ENCODE peak calls at places on chromosomes 2 and 18, in four cellular contexts. One of them, this sample, is unnamed.

GRCh38 chr2:29749843-29750242 is 171.5 kb downstream of the ALK start:
- DNase-seq in K562: no peak
- DNase-seq in HepG2: no peak
- DNase-seq in WTC11: no peak
- DNase-seq in this sample: no peak

GRCh38 chr18:5630766-5631413 is 87.1 kb upstream of the EPB41L3 start:
- DNase-seq in HepG2: no peak
- DNase-seq in K562: no peak
- DNase-seq in WTC11: no peak
- DNase-seq in this sample: no peak

GRCh38 chr2:61770746-61771145 is 83.1 kb downstream of the FAM161A start:
- DNase-seq in HepG2: no peak
- DNase-seq in K562: no peak
- DNase-seq in WTC11: no peak
- DNase-seq in this sample: no peak

GRCh38 chr18:2823966-2824365 is 22.8 kb upstream of the EMILIN2 start:
- DNase-seq in WTC11: no peak
- DNase-seq in HepG2: no peak
- DNase-seq in K562: no peak
- DNase-seq in this sample: no peak

GRCh38 chr2:160494243-160494642 is 636 bp upstream of the RBMS1 start:
- DNase-seq in WTC11: no peak
- DNase-seq in HepG2: no peak
- DNase-seq in K562: no peak
- DNase-seq in this sample: no peak

GRCh38 chr2:160271166-160272086 is 71.4 kb upstream of the ITGB6 start:
- DNase-seq in WTC11: no peak
- DNase-seq in HepG2: no peak
- DNase-seq in K562: peak
- DNase-seq in this sample: no peak

GRCh38 chr2:40177366-40177765 is 274.5 kb downstream of the SLC8A1 start:
- DNase-seq in WTC11: no peak
- DNase-seq in K562: no peak
- DNase-seq in HepG2: no peak
- DNase-seq in this sample: no peak

GRCh38 chr2:12728221-12728777 is 11.6 kb downstream of the TRIB2 start:
- DNase-seq in K562: no peak
- DNase-seq in HepG2: no peak
- DNase-seq in WTC11: no peak
- DNase-seq in this sample: no peak

GRCh38 chr2:57696016-57696415 is 350.6 kb upstream of the VRK2 start:
- DNase-seq in WTC11: no peak
- DNase-seq in HepG2: no peak
- DNase-seq in K562: no peak
- DNase-seq in this sample: peak

GRCh38 chr2:167626961-167627360 is 620.4 kb downstream of the STK39 start:
- DNase-seq in WTC11: no peak
- DNase-seq in HepG2: no peak
- DNase-seq in K562: no peak
- DNase-seq in this sample: no peak

GRCh38 chr2:99421469-99421868 is 68.3 kb downstream of the REV1 start:
- DNase-seq in WTC11: no peak
- DNase-seq in HepG2: no peak
- DNase-seq in K562: no peak
- DNase-seq in this sample: no peak

GRCh38 chr2:20353597-20353996 is 3.0 kb upstream of the PUM2 start:
- DNase-seq in HepG2: no peak
- DNase-seq in K562: no peak
- DNase-seq in WTC11: no peak
- DNase-seq in this sample: no peak

GRCh38 chr2:15058015-15058414 is 425.5 kb downstream of the LRATD1 start:
- DNase-seq in WTC11: no peak
- DNase-seq in K562: peak
- DNase-seq in HepG2: peak
- DNase-seq in this sample: no peak

GRCh38 chr2:239597216-239597615 is 196.4 kb upstream of the HDAC4 start:
- DNase-seq in HepG2: no peak
- DNase-seq in WTC11: no peak
- DNase-seq in K562: no peak
- DNase-seq in this sample: no peak

GRCh38 chr2:37590119-37590571 is 81.3 kb downstream of the CDC42EP3 start:
- DNase-seq in WTC11: no peak
- DNase-seq in HepG2: no peak
- DNase-seq in K562: no peak
- DNase-seq in this sample: no peak

GRCh38 chr2:222295368-222296041 is 3.3 kb downstream of the PAX3 start:
- DNase-seq in HepG2: no peak
- DNase-seq in K562: no peak
- DNase-seq in WTC11: no peak
- DNase-seq in this sample: no peak

GRCh38 chr2:177882501-177882900 is 190.1 kb downstream of the PDE11A start:
- DNase-seq in WTC11: no peak
- DNase-seq in HepG2: no peak
- DNase-seq in K562: no peak
- DNase-seq in this sample: no peak

GRCh38 chr2:36800381-36800780 is 103.9 kb downstream of the VIT start:
- DNase-seq in K562: no peak
- DNase-seq in WTC11: no peak
- DNase-seq in HepG2: no peak
- DNase-seq in this sample: no peak

GRCh38 chr2:65778126-65778525 is 345.7 kb upstream of the SPRED2 start:
- DNase-seq in WTC11: no peak
- DNase-seq in HepG2: no peak
- DNase-seq in K562: no peak
- DNase-seq in this sample: no peak

GRCh38 chr2:235728401-235729181 is 234.7 kb downstream of the AGAP1 start:
- DNase-seq in HepG2: no peak
- DNase-seq in K562: no peak
- DNase-seq in WTC11: no peak
- DNase-seq in this sample: no peak

GRCh38 chr18:61308009-61308408 is 25.2 kb upstream of the CDH20 start:
- DNase-seq in HepG2: no peak
- DNase-seq in WTC11: no peak
- DNase-seq in K562: no peak
- DNase-seq in this sample: no peak

GRCh38 chr2:177391822-177392372 is 676 bp upstream of the AGPS start:
- DNase-seq in HepG2: no peak
- DNase-seq in WTC11: no peak
- DNase-seq in K562: no peak
- DNase-seq in this sample: no peak

GRCh38 chr2:44290271-44290670 is 15.0 kb downstream of the SLC3A1 start:
- DNase-seq in K562: no peak
- DNase-seq in HepG2: no peak
- DNase-seq in WTC11: no peak
- DNase-seq in this sample: no peak

GRCh38 chr2:224242543-224242942 is 159.4 kb downstream of the FAM124B start:
- DNase-seq in WTC11: no peak
- DNase-seq in K562: no peak
- DNase-seq in HepG2: no peak
- DNase-seq in this sample: no peak

DNA sequence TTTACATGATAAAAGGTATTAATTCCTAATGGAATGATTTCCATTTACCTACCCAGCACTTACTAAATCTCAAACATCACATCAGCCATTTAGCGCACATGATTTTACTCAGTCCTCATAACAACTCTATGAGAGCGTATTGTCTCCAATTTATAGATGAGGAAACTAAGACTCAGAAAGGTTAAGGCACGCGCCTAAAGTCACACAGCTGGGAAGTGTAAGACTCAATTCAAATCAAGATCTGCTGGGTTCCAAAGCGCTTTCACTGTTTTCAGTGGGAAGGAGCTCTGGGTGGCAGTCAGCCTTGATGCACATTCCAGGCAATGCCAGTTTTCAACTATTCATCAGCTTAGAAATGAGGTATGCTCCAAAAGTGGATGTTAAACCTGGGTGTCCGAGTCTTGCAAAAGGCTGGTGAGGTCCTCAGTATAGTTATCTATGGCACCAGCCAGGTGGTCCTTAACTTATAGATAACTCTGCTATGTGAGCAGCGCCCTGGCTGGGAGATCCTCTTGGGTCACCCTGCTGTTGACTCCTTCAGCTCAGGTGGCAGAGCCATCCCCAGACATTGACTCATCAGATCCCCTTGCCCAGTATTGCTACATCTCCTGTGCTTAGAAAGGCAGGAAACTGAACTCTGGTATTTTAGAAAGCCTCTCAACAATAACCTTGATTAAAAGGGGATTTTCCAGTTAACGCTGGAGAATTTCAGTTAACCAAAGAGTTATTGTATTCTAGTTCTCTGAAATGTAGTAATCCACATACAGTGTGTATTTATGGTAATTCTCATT is 47.1 kb downstream of the SLC4A1AP start:
- DNase-seq in HepG2: no peak
- DNase-seq in K562: no peak
- DNase-seq in WTC11: no peak
- DNase-seq in this sample: no peak
- TF ChIP-seq ELF4 in HepG2: no peak
- TF ChIP-seq ELF4 in K562: no peak
- TF ChIP-seq ELF4 in WTC11: no peak
- TF ChIP-seq ELF4 in this sample: no peak

DNA sequence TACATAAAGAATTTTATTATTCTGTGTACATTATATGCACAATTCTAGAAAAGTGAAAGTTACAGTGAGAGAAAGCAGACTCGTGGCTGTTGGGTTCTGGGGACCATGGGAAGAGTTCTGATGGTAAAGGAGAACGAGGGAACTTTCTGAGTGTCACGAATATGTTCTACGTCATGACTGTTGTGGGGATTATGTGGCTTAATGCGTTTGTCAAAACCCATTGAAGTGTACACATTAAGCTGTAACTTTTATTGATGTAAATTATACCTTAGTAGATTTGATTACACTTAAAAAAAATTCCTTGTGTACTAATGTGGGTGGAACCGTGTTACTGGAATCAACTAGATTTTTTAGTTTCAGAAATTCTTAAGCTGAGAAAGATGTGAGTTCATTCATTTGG is 426.1 kb downstream of the DSC3 start:
- DNase-seq in HepG2: no peak
- DNase-seq in K562: no peak
- DNase-seq in WTC11: no peak
- DNase-seq in this sample: no peak
- TF ChIP-seq ELF4 in HepG2: no peak
- TF ChIP-seq ELF4 in K562: no peak
- TF ChIP-seq ELF4 in WTC11: no peak
- TF ChIP-seq ELF4 in this sample: no peak

DNA sequence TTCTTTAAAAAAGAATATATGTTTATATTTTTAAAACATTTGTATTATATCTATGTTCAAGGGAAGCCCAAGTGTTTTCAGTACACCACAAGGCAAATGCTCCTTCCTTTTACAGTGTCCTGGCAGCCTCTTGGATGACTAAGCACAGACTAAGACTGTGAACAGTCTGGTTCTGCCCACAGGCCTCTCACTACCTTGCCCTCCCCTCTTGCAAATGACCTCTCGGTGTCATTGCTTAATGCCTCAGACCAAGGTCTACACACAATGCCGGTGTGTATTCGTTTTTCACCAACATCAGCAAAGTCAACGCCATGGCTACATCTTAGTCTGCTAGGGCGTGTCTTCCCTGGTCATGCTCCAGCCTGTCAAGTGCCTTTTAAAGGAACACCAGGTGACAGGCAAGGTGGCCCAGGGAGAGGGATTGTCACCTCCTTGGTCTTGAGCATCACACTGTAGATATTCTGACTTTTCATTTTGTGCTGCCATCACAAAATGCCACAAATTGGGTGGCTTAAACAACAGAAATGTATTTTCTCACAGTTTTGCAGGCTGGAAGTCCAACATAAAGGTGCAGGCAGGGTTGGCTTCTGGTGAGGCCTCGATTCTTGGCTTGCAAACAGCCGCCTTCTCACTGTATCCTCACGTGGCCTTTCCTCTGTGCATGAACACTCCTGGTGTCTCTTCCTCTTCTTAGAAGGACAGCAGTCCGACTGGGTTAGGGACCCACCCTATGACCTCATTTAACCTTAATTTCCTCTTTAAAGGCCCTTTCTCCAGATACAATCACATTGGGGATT is 266.4 kb downstream of the KLHL29 start:
- DNase-seq in WTC11: no peak
- DNase-seq in K562: no peak
- DNase-seq in HepG2: peak
- DNase-seq in this sample: no peak
- TF ChIP-seq ELF4 in WTC11: no peak
- TF ChIP-seq ELF4 in K562: no peak
- TF ChIP-seq ELF4 in HepG2: no peak
- TF ChIP-seq ELF4 in this sample: no peak

GRCh38 chr2:26957041-26957440 is 13.4 kb upstream of the MAPRE3 start:
- DNase-seq in K562: no peak
- DNase-seq in WTC11: no peak
- DNase-seq in HepG2: no peak
- DNase-seq in this sample: no peak
- TF ChIP-seq ELF4 in K562: no peak
- TF ChIP-seq ELF4 in WTC11: no peak
- TF ChIP-seq ELF4 in HepG2: no peak
- TF ChIP-seq ELF4 in this sample: no peak

DNA sequence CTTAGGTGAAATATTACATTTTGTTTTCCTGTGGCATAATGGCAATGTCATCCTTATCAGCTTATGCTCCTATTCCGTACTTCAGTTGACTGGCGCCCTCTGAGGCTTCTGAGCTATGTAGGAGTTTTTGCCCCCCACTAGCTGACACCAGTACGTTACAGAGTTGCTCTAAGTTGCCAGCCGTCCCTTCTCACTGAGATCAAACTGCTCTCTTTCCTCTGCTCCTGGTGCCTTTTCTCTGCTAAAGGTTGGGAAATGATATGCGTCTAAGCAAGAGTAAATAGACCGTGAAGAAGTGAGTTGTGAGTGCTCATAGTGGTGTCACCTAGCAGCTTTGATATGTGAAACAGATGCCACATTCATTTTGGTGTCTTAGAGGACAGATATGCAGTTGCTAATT is 99.2 kb downstream of the RAPGEF4 start:
- DNase-seq in WTC11: no peak
- DNase-seq in HepG2: no peak
- DNase-seq in K562: no peak
- DNase-seq in this sample: no peak
- TF ChIP-seq ELF4 in WTC11: no peak
- TF ChIP-seq ELF4 in HepG2: no peak
- TF ChIP-seq ELF4 in K562: no peak
- TF ChIP-seq ELF4 in this sample: no peak

GRCh38 chr2:132383956-132384355 is 32.6 kb upstream of the GPR39 start:
- DNase-seq in HepG2: no peak
- DNase-seq in K562: no peak
- DNase-seq in WTC11: no peak
- DNase-seq in this sample: no peak
- TF ChIP-seq ELF4 in HepG2: no peak
- TF ChIP-seq ELF4 in K562: no peak
- TF ChIP-seq ELF4 in WTC11: no peak
- TF ChIP-seq ELF4 in this sample: no peak

This sample was measured in HEK293T.